ENCODE peak calls at places on chromosomes 16 and 17, in nine cellular contexts. N, Y, P, F, M, E, Z, G and O are unnamed samples.

GRCh38 chr17:79859676-79860615 is 20.7 kb upstream of the CBX4 start:
- DNase-seq in N (no peak), Y (no peak), P (no peak), F (no peak), M (no peak), E (no peak), Z (no peak), G (no peak), O (no peak)

GRCh38 chr16:89909777-89910716 is 8.6 kb upstream of the MC1R start:
- DNase-seq in N (peak), Y (peak), P (peak), F (peak), M (peak), E (no peak), Z (peak), G (peak), O (peak)

GRCh38 chr16:58515871-58516767 is 802 bp downstream of the SETD6 start:
- DNase-seq in N (peak), Y (peak), P (no peak), F (no peak), M (no peak), E (no peak), Z (peak), G (peak), O (peak)

GRCh38 chr16:2689968-2690830 is 7.9 kb downstream of the KCTD5 start:
- DNase-seq in N (no peak), Y (no peak), P (no peak), F (no peak), M (no peak), E (no peak), Z (no peak), G (no peak), O (no peak)

GRCh38 chr17:34892864-34893263 is 68.4 kb downstream of the CCT6B start:
- DNase-seq in N (no peak), Y (no peak), P (no peak), F (no peak), M (no peak), E (peak), Z (no peak), G (no peak), O (peak)

GRCh38 chr16:28254158-28254557 is 38.2 kb upstream of the SBK1 start:
- DNase-seq in N (no peak), Y (no peak), P (no peak), F (no peak), M (no peak), E (no peak), Z (no peak), G (no peak), O (no peak)

GRCh38 chr17:2705263-2705662 is 6.3 kb downstream of the CLUH start:
- DNase-seq in N (no peak), Y (no peak), P (peak), F (no peak), M (no peak), E (no peak), Z (peak), G (no peak), O (no peak)

GRCh38 chr16:1282275-1282995 is 26.6 kb downstream of the TPSD1 start:
- DNase-seq in N (no peak), Y (no peak), P (no peak), F (no peak), M (no peak), E (no peak), Z (no peak), G (no peak), O (no peak)

GRCh38 chr17:58401287-58401686 is 16.0 kb downstream of the RNF43 start:
- DNase-seq in N (no peak), Y (no peak), P (no peak), F (no peak), M (no peak), E (no peak), Z (no peak), G (no peak), O (no peak)

GRCh38 chr17:352421-353212 is at the start of gene RPH3AL:
- DNase-seq in N (peak), Y (peak), P (no peak), F (peak), M (peak), E (no peak), Z (peak), G (peak), O (no peak)

GRCh38 chr16:67260426-67261063 is 11.8 kb downstream of the SLC9A5 start:
- DNase-seq in N (no peak), Y (no peak), P (peak), F (no peak), M (no peak), E (no peak), Z (no peak), G (peak), O (peak)

GRCh38 chr16:53695070-53695469 is 8.6 kb downstream of the RPGRIP1L start:
- DNase-seq in N (no peak), Y (no peak), P (peak), F (no peak), M (no peak), E (no peak), Z (no peak), G (no peak), O (no peak)

GRCh38 chr16:14957576-14958322 is 17.1 kb upstream of the PDXDC1 start:
- DNase-seq in N (no peak), Y (no peak), P (no peak), F (no peak), M (no peak), E (no peak), Z (no peak), G (peak), O (no peak)

GRCh38 chr17:81020443-81020766 is 14.5 kb upstream of the BAIAP2 start:
- DNase-seq in N (no peak), Y (no peak), P (no peak), F (no peak), M (no peak), E (no peak), Z (no peak), G (no peak), O (no peak)

GRCh38 chr17:70369296-70369855 is 200.0 kb downstream of the KCNJ2 start:
- DNase-seq in N (no peak), Y (no peak), P (no peak), F (no peak), M (no peak), E (no peak), Z (no peak), G (no peak), O (no peak)

GRCh38 chr16:73846292-73846849 is 450.2 kb upstream of the PSMD7 start:
- DNase-seq in N (no peak), Y (no peak), P (no peak), F (no peak), M (no peak), E (no peak), Z (no peak), G (no peak), O (no peak)

GRCh38 chr16:65200857-65201256 is 79.0 kb upstream of the CDH11 start:
- DNase-seq in N (no peak), Y (no peak), P (peak), F (no peak), M (no peak), E (no peak), Z (no peak), G (no peak), O (no peak)

GRCh38 chr17:50447870-50448573 is 20.7 kb downstream of the CHAD start:
- DNase-seq in N (no peak), Y (peak), P (no peak), F (no peak), M (no peak), E (no peak), Z (no peak), G (no peak), O (no peak)

GRCh38 chr16:50021509-50021908 is 3.5 kb upstream of the CNEP1R1 start:
- DNase-seq in N (no peak), Y (no peak), P (no peak), F (no peak), M (no peak), E (no peak), Z (no peak), G (no peak), O (no peak)

GRCh38 chr17:72110231-72110952 is 10.4 kb upstream of the SOX9 start:
- DNase-seq in N (no peak), Y (no peak), P (no peak), F (no peak), M (no peak), E (no peak), Z (no peak), G (no peak), O (no peak)

GRCh38 chr17:4204676-4205075 is 59.1 kb downstream of the ANKFY1 start:
- DNase-seq in N (no peak), Y (peak), P (peak), F (peak), M (peak), E (no peak), Z (no peak), G (no peak), O (no peak)

GRCh38 chr16:73365010-73365409 is 317.1 kb upstream of the ZFHX3 start:
- DNase-seq in N (peak), Y (peak), P (peak), F (no peak), M (peak), E (no peak), Z (no peak), G (peak), O (peak)

GRCh38 chr17:53090770-53091169 is 732.0 kb upstream of the KIF2B start:
- DNase-seq in N (no peak), Y (no peak), P (no peak), F (no peak), M (no peak), E (no peak), Z (no peak), G (no peak), O (no peak)

DNA sequence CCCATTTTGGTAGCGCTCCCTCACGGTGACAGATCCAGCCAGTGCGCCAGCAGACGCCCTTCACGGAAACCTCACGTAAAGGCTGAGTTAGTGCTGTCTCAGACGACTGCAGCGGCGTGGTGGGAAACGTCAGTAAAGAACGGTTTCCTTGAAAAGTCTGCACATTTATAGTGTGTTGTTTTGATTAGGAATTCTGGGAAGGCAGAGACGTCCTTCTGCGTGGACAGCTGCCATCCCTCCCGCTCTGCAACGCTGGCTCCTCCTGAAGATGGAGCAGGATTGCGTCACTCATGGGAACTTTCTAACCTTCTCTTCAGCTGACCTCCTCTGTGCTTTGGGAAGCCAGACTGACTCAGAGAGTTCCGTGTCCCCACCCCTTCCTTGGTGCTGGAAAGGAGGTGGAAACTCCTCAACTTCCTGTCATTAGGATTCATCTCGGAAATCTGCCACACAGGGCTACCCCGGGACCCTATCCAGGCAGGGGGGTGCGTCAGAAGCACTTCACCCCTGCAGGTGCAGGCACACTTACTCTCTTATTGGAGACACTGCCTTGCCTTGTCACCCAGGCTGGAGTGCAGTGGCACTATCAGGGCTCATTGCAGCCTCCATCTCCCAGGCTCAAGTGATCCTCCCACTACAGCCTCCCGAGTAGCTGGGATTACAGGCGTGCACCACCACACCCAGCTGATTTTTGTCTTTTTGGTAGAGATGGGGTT is 24.3 kb upstream of the CRISPLD2 start:
- DNase-seq in N (peak), Y (peak), P (peak), F (peak), M (peak), E (no peak), Z (no peak), G (peak), O (no peak)
- TF ChIP-seq POLR2A in N (no peak), Y (peak), P (peak), F (no peak), M (peak), E (no peak), Z (no peak), G (no peak), O (no peak)

DNA sequence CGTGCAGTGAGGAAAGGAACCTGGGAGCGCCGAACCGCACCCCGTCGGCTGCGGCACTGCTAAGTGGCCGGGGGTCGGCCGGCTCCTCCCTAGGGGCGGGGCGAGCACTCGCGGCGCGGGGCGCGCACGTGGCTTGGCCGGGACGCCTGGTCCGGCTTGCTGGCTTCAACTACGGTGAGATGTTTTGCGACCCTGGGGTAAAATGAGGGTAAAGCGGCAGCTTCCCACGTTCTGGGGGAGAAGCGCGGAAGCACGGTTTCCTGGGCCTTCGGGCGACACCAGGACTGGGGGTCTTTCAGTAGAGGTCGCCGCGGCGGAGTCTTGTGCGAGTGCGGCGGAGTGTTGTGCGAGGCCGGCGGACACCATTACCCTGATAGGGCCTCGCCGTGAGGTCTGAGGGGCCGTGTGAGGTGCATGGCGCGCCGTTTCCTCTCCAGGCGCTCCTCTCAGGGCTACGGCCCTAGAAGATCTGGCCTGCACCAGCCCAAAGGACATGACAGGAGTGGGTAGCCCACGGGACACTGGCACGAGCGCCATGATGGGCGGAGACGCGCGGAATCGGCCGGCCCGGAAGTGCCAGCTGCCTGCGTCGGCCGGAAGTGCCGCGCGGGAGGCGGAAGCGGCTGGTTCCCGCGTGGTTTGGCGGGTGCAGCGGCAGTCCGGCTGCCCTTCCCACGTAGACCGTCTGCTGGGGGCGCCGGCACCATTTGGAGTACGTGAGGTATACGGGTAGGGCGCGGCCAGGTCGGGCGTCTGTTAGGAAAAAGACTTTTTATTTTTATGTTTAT is at the start of gene PIGW:
- DNase-seq in N (peak), Y (peak), P (peak), F (peak), M (peak), E (peak), Z (peak), G (peak), O (peak)
- TF ChIP-seq POLR2A in N (no peak), Y (peak), P (peak), F (no peak), M (peak), E (peak), Z (peak), G (peak), O (peak)

GRCh38 chr16:75148311-75149195 is at the start of gene ZFP1:
- DNase-seq in N (peak), Y (peak), P (peak), F (peak), M (peak), E (peak), Z (peak), G (peak), O (peak)
- TF ChIP-seq POLR2A in N (no peak), Y (peak), P (peak), F (no peak), M (peak), E (peak), Z (peak), G (no peak), O (peak)

GRCh38 chr17:8155341-8156173 is 3.4 kb upstream of the PER1 start:
- DNase-seq in N (peak), Y (no peak), P (no peak), F (peak), M (peak), E (no peak), Z (no peak), G (peak), O (no peak)

GRCh38 chr17:8154608-8155152 is 2.5 kb upstream of the PER1 start:
- DNase-seq in N (no peak), Y (no peak), P (no peak), F (no peak), M (no peak), E (no peak), Z (no peak), G (no peak), O (no peak)

GRCh38 chr17:8153550-8153956 is 1.3 kb upstream of the PER1 start:
- DNase-seq in N (peak), Y (peak), P (peak), F (peak), M (peak), E (no peak), Z (peak), G (peak), O (peak)

GRCh38 chr17:8152981-8153549 is 861 bp upstream of the PER1 start:
- DNase-seq in N (no peak), Y (no peak), P (no peak), F (peak), M (peak), E (no peak), Z (peak), G (no peak), O (no peak)

DNA sequence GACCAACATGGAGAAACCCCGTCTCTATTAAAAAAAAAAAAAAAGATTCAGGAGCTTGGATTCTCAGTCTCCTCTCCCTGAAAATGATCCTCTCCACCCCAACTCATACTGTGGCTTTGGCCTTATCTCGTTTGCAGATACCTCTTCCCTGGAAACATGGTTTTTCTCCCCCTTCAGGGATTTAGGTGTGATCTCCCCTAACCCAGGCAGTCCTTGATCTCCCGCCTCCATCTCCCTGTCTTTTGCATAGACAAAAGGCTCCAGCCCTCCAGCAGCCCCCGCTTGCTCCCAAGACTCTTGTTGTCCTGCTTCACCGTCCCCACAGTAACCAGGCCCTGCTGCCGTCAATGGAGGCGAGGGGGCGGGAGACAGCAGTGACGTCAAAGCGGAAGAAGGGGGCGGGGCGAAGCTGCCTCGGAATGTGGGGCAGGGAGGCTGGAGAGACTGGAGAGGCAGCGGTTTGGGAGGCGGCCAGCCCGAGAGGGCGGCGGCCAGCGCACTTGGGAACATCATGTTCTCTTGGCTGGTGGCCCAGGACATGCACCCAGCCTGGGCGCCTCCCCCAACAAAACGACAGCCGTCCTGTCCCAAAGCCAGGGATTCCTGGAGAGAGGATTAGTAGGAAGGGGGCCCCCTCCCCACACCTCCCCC is 1.9 kb upstream of the PER1 start:
- DNase-seq in N (peak), Y (peak), P (peak), F (peak), M (peak), E (peak), Z (peak), G (peak), O (peak)
- TF ChIP-seq POLR2A in N (peak), Y (peak), P (peak), F (no peak), M (peak), E (peak), Z (peak), G (peak), O (peak)

GRCh38 chr17:48604770-48605329 is at the start of gene HOXB6:
- DNase-seq in N (no peak), Y (peak), P (no peak), F (no peak), M (no peak), E (no peak), Z (no peak), G (no peak), O (no peak)
- TF ChIP-seq POLR2A in N (no peak), Y (peak), P (no peak), F (no peak), M (no peak), E (no peak), Z (no peak), G (no peak), O (no peak)

GRCh38 chr17:77830816-77831490 is 127.5 kb upstream of the TNRC6C start:
- DNase-seq in N (no peak), Y (no peak), P (no peak), F (no peak), M (no peak), E (no peak), Z (no peak), G (no peak), O (no peak)

GRCh38 chr17:77828749-77829539 is 129.6 kb upstream of the TNRC6C start:
- DNase-seq in N (no peak), Y (no peak), P (no peak), F (no peak), M (no peak), E (no peak), Z (no peak), G (no peak), O (peak)

GRCh38 chr17:77832180-77832560 is 126.3 kb upstream of the TNRC6C start:
- DNase-seq in N (no peak), Y (no peak), P (no peak), F (no peak), M (no peak), E (no peak), Z (no peak), G (no peak), O (no peak)

GRCh38 chr17:77831497-77832179 is 126.9 kb upstream of the TNRC6C start:
- DNase-seq in N (no peak), Y (no peak), P (peak), F (no peak), M (no peak), E (no peak), Z (no peak), G (no peak), O (no peak)

GRCh38 chr17:77829871-77830799 is 128.4 kb upstream of the TNRC6C start:
- DNase-seq in N (peak), Y (no peak), P (peak), F (no peak), M (peak), E (no peak), Z (no peak), G (no peak), O (no peak)
- TF ChIP-seq POLR2A in N (no peak), Y (no peak), P (no peak), F (no peak), M (no peak), E (no peak), Z (no peak), G (no peak), O (no peak)